ENCODE peak calls at places on chromosomes 1 and 21, in six cellular contexts. X, P, L, B, V and N are unnamed samples.

GRCh38 chr1:185666582-185666981 is 67.6 kb upstream of the HMCN1 start:
- DNase-seq in X (no peak), P (no peak), L (no peak), B (no peak), V (no peak), N (no peak)

GRCh38 chr1:109906160-109906838 is 4.3 kb upstream of the CSF1 start:
- DNase-seq in X (no peak), P (no peak), L (no peak), B (peak; percentile 80), V (no peak), N (no peak)

GRCh38 chr1:25572708-25573590 is 29.5 kb downstream of the LDLRAP1 start:
- DNase-seq in X (peak; percentile 77), P (no peak), L (peak; percentile 71), B (peak; percentile 72), V (no peak), N (no peak)

GRCh38 chr1:22018583-22019559 is 17.4 kb downstream of the CELA3A start:
- DNase-seq in X (no peak), P (peak; percentile 26), L (no peak), B (peak; percentile 38), V (no peak), N (peak; percentile 87)

GRCh38 chr1:107899655-107900054 is 65.3 kb downstream of the VAV3 start:
- DNase-seq in X (no peak), P (no peak), L (no peak), B (no peak), V (no peak), N (no peak)

GRCh38 chr1:19179597-19180271 is 30.3 kb downstream of the UBR4 start:
- DNase-seq in X (peak; percentile 27), P (no peak), L (peak; percentile 10), B (peak; percentile 19), V (no peak), N (no peak)

GRCh38 chr1:966135-966602 is at the start of gene PLEKHN1:
- DNase-seq in X (peak; percentile 40), P (no peak), L (peak; percentile 49), B (no peak), V (no peak), N (no peak)

GRCh38 chr21:45534591-45535331 is 7.5 kb downstream of the SLC19A1 start:
- DNase-seq in X (peak; percentile 87), P (peak; percentile 74), L (no peak), B (no peak), V (no peak), N (peak; percentile 70)

GRCh38 chr1:68889471-68889870 is 392.6 kb upstream of the DEPDC1 start:
- DNase-seq in X (no peak), P (no peak), L (no peak), B (no peak), V (no peak), N (no peak)

GRCh38 chr1:205590777-205591513 is 40.9 kb downstream of the ELK4 start:
- DNase-seq in X (no peak), P (no peak), L (no peak), B (no peak), V (no peak), N (no peak)

GRCh38 chr1:228405200-228405978 is 1.2 kb downstream of the TRIM11 start:
- DNase-seq in X (no peak), P (no peak), L (no peak), B (peak; percentile 23), V (no peak), N (no peak)

GRCh38 chr1:231011963-231012362 is 28.1 kb downstream of the FAM89A start:
- DNase-seq in X (no peak), P (no peak), L (no peak), B (no peak), V (no peak), N (no peak)

GRCh38 chr1:2045468-2046224 is 4.6 kb upstream of the PRKCZ start:
- DNase-seq in X (peak; percentile 26), P (no peak), L (no peak), B (no peak), V (no peak), N (no peak)

GRCh38 chr1:85316324-85316723 is 39.9 kb upstream of the BCL10 start:
- DNase-seq in X (no peak), P (no peak), L (no peak), B (no peak), V (no peak), N (no peak)

GRCh38 chr21:45970674-45971486 is 10.7 kb upstream of the COL6A1 start:
- DNase-seq in X (peak; percentile 65), P (no peak), L (peak; percentile 65), B (peak; percentile 10), V (no peak), N (peak; percentile 60)

GRCh38 chr1:244020086-244020485 is 31.0 kb upstream of the ZBTB18 start:
- DNase-seq in X (no peak), P (no peak), L (no peak), B (no peak), V (no peak), N (no peak)

GRCh38 chr21:45289655-45290515 is 2.2 kb upstream of the POFUT2 start:
- DNase-seq in X (no peak), P (no peak), L (no peak), B (no peak), V (peak; percentile 16), N (peak; percentile 22)

GRCh38 chr1:45842786-45843185 is 39.4 kb downstream of the MAST2 start:
- DNase-seq in X (no peak), P (no peak), L (no peak), B (no peak), V (no peak), N (no peak)

GRCh38 chr1:60280256-60280655 is 206.7 kb upstream of the C1orf87 start:
- DNase-seq in X (no peak), P (no peak), L (peak; percentile 51), B (no peak), V (no peak), N (no peak)

GRCh38 chr1:154479764-154480421 is 22.1 kb upstream of the TDRD10 start:
- DNase-seq in X (peak; percentile 88), P (peak; percentile 70), L (peak; percentile 73), B (peak; percentile 78), V (peak; percentile 57), N (no peak)

GRCh38 chr1:154476791-154477190 is 25.2 kb upstream of the TDRD10 start:
- DNase-seq in X (no peak), P (no peak), L (no peak), B (no peak), V (no peak), N (no peak)

GRCh38 chr1:154481058-154481457 is 21.0 kb upstream of the TDRD10 start:
- DNase-seq in X (no peak), P (no peak), L (no peak), B (no peak), V (no peak), N (no peak)

GRCh38 chr1:154478013-154478412 is 24.0 kb upstream of the TDRD10 start:
- DNase-seq in X (peak; percentile 92), P (no peak), L (no peak), B (no peak), V (no peak), N (no peak)

GRCh38 chr1:154478639-154479038 is 23.4 kb upstream of the TDRD10 start:
- DNase-seq in X (peak; percentile 65), P (no peak), L (no peak), B (peak; percentile 79), V (no peak), N (no peak)
- TF ChIP-seq CTCF in X (no peak), P (no peak), L (no peak), B (peak; percentile 72), V (no peak), N (peak; percentile 23)

GRCh38 chr1:212353181-212353580 is 61.5 kb downstream of the PACC1 start:
- DNase-seq in X (no peak), P (no peak), L (no peak), B (no peak), V (no peak), N (no peak)

GRCh38 chr1:212351588-212352362 is 62.9 kb downstream of the PACC1 start:
- DNase-seq in X (no peak), P (no peak), L (no peak), B (no peak), V (no peak), N (no peak)

GRCh38 chr1:212359794-212360479 is 54.7 kb downstream of the PACC1 start:
- DNase-seq in X (no peak), P (no peak), L (no peak), B (no peak), V (no peak), N (no peak)

GRCh38 chr1:212355230-212355969 is 59.3 kb downstream of the PACC1 start:
- DNase-seq in X (no peak), P (no peak), L (no peak), B (no peak), V (no peak), N (no peak)

GRCh38 chr1:212354464-212354863 is 60.2 kb downstream of the PACC1 start:
- DNase-seq in X (no peak), P (no peak), L (no peak), B (no peak), V (no peak), N (no peak)
- H3K36me3 ChIP-seq in X (peaks cover 8% of the 10 kb centered on the region), P (peaks cover 65% of the 10 kb centered on the region), L (no peaks in the 10 kb centered on the region), B (peaks cover 76% of the 10 kb centered on the region), V (peaks cover 3% of the 10 kb centered on the region), N (no peaks in the 10 kb centered on the region)

DNA sequence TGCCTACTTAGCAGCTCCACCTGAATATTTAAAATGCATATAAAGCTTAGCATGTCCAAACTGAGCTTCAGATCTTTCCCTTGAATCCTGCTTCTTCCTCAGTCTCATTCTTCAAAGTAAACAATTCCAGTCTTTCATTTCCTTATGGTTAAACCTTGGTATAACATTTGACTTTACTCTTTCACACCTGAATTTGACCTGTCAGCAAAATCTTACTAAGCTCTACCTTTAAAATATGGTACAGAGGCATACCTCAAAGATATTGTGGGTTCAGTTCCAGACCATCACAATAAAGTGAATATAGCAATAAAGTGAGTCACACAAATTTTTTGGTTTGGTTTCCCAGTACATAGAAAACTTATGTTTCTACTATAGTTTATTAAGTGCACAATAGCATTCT is 42.5 kb upstream of the RNF11 start:
- DNase-seq in X (no peak), P (no peak), L (no peak), B (no peak), V (no peak), N (no peak)
- H3K4me1 ChIP-seq in X (no peaks in the 10 kb centered on the region), P (no peaks in the 10 kb centered on the region), L (no peaks in the 10 kb centered on the region), B (no peaks in the 10 kb centered on the region), V (no peaks in the 10 kb centered on the region), N (no peaks in the 10 kb centered on the region)

GRCh38 chr1:221948459-221948858 is 206.6 kb upstream of the DUSP10 start:
- DNase-seq in X (no peak), P (no peak), L (no peak), B (no peak), V (no peak), N (no peak)

GRCh38 chr1:221946768-221947167 is 204.9 kb upstream of the DUSP10 start:
- DNase-seq in X (no peak), P (no peak), L (no peak), B (no peak), V (no peak), N (no peak)

GRCh38 chr1:221947731-221948130 is 205.8 kb upstream of the DUSP10 start:
- DNase-seq in X (no peak), P (no peak), L (no peak), B (no peak), V (no peak), N (no peak)

GRCh38 chr1:221944247-221944870 is 202.5 kb upstream of the DUSP10 start:
- DNase-seq in X (no peak), P (no peak), L (no peak), B (no peak), V (no peak), N (no peak)

DNA sequence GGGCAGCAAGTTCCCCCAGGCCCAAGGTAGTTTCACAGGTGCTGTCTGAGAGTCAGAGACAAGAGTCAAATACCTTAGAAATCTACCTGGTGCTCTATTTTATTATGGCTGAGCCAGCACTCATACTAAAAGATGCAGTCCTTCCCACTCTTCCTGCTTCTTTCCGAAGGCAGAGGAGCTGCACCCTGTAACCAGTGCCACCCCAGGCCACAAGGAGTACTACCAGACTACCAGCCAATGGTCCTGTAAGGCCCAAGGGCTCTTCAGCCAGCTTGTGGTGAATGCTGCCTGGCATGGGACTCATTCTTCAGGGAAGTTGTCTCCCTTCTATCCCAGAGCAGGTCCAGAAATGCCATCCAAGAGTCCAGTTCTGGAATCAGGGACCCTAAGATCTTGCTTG is 203.8 kb upstream of the DUSP10 start:
- DNase-seq in X (no peak), P (no peak), L (no peak), B (no peak), V (no peak), N (no peak)
- TF ChIP-seq CTCF in X (no peak), P (no peak), L (no peak), B (no peak), V (no peak), N (no peak)